ENCODE peak calls at places on chromosomes 11 and 22, in seven cellular contexts. Z, A, E, J, N, I and S are unnamed samples.

GRCh38 chr11:62974848-62975522 is 9.8 kb downstream of the SLC22A6 start:
- DNase-seq in N (no peak), J (no peak), A (no peak), E (no peak), Z (no peak), I (peak), S (peak)

GRCh38 chr11:69442807-69443137 is 38.7 kb upstream of the LINC01488 start:
- DNase-seq in Z (peak), I (peak), J (no peak), A (no peak), N (peak), E (no peak), S (peak)

GRCh38 chr11:41189711-41190477 is 269.6 kb downstream of the LRRC4C start:
- DNase-seq in E (no peak), J (no peak), I (no peak), Z (no peak), A (no peak), N (no peak), S (no peak)

GRCh38 chr22:35961480-35961902 is 67.1 kb downstream of the RBFOX2 start:
- DNase-seq in I (peak), Z (no peak), E (no peak), N (peak), J (peak), A (no peak), S (peak)

GRCh38 chr11:95794086-95794485 is 3.8 kb downstream of the CEP57 start:
- DNase-seq in N (peak), J (no peak), A (no peak), Z (no peak), E (no peak), I (no peak), S (no peak)

GRCh38 chr11:9982127-9982795 is 311.8 kb downstream of the SBF2 start:
- DNase-seq in J (no peak), A (no peak), E (no peak), N (no peak), Z (no peak), I (no peak), S (no peak)

GRCh38 chr11:123111465-123111864 is 49.5 kb upstream of the HSPA8 start:
- DNase-seq in I (peak), A (no peak), J (no peak), Z (no peak), N (peak), E (peak), S (no peak)

GRCh38 chr11:64879226-64879900 is 942 bp upstream of the EHD1 start:
- DNase-seq in Z (peak), N (no peak), J (no peak), A (no peak), E (no peak), I (no peak), S (peak)

GRCh38 chr11:206516-207212 is 535 bp downstream of the BET1L start:
- DNase-seq in I (peak), Z (peak), J (peak), N (no peak), A (no peak), E (no peak), S (peak)

GRCh38 chr22:30047364-30047738 is 32.9 kb upstream of the HORMAD2 start:
- DNase-seq in Z (no peak), E (peak), A (no peak), I (peak), J (no peak), N (peak), S (no peak)

GRCh38 chr11:86070435-86071056 is 1.7 kb upstream of the PICALM start:
- DNase-seq in J (no peak), N (no peak), I (no peak), E (no peak), A (no peak), Z (no peak), S (no peak)

GRCh38 chr22:41512421-41513194 is 31.7 kb downstream of the POLR3H start:
- DNase-seq in J (no peak), N (peak), Z (peak), E (no peak), A (no peak), I (peak), S (peak)

GRCh38 chr22:23857606-23858483 is at the start of gene SLC2A11:
- DNase-seq in J (peak), Z (peak), N (peak), E (peak), A (peak), I (peak), S (peak)

GRCh38 chr11:12556788-12557384 is 117.3 kb upstream of the TEAD1 start:
- DNase-seq in Z (peak), J (peak), A (no peak), E (no peak), N (peak), I (peak), S (peak)

GRCh38 chr11:64844330-64845124 is at the start of gene CDC42BPG:
- DNase-seq in Z (no peak), A (peak), E (peak), N (peak), I (peak), J (no peak), S (peak)

GRCh38 chr22:32649515-32650200 is 151.8 kb upstream of the TIMP3 start:
- DNase-seq in J (peak), Z (peak), A (no peak), I (no peak), N (peak), E (no peak), S (no peak)

GRCh38 chr11:35045219-35045819 is 93.7 kb upstream of the CD44 start:
- DNase-seq in I (no peak), N (no peak), E (peak), J (no peak), A (peak), Z (no peak), S (no peak)

GRCh38 chr11:35046606-35047005 is 92.4 kb upstream of the CD44 start:
- DNase-seq in E (no peak), Z (no peak), N (no peak), A (no peak), I (no peak), J (no peak), S (no peak)

GRCh38 chr11:35043933-35044332 is 95.0 kb upstream of the CD44 start:
- DNase-seq in N (no peak), J (no peak), Z (no peak), I (no peak), E (no peak), A (no peak), S (peak)

GRCh38 chr11:35049906-35050531 is 89.0 kb upstream of the CD44 start:
- DNase-seq in A (no peak), J (no peak), I (no peak), N (no peak), E (no peak), Z (no peak), S (no peak)

DNA sequence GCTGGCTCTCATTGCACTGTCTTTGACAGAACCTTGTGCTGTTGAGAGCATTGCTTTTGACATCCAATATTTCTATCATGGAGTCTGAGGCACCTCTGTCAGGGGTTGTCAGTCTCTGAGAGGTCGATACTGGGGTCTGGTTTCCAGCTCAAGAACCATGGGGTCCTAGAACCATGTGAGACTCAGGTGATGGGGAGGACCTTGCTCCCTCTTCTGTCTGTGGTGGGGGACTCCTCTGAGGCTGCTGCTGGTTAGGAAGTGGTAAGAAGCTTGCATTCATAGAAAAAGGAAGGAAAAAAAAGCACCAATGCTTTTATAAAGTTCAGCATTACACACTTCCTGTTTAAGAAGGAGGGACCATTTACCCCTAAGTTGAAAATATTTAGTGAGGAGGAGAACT is 91.8 kb upstream of the CD44 start:
- DNase-seq in E (peak), Z (no peak), J (no peak), N (no peak), I (no peak), A (peak), S (no peak)
- H3K27ac ChIP-seq in E (peak), Z (no peak), J (no peak), N (no peak), I (no peak), A (peak), S (no peak)

DNA sequence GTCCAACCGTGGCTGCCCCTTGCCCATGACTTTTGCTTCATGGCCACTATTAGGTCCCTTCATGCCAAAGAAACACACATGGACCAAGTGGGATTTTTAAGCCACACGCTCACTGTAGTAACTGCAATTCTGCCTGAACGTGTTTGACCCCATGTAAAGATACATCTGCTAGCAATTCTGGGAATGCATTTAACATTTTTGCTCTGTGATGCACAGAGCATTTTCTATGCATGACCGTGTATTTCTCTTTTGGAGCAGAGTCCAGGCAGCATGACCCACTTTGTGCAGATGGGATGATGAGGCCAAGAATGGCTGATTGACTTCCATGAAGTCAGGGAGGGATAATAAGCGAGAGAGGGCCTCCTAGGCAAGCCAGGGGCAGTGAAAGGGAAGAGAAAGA is 108.5 kb downstream of the TP53I11 start:
- DNase-seq in I (no peak), N (peak), J (no peak), A (no peak), E (no peak), Z (no peak), S (no peak)
- H3K27ac ChIP-seq in I (no peak), N (peak), J (no peak), A (no peak), E (no peak), Z (no peak), S (no peak)

DNA sequence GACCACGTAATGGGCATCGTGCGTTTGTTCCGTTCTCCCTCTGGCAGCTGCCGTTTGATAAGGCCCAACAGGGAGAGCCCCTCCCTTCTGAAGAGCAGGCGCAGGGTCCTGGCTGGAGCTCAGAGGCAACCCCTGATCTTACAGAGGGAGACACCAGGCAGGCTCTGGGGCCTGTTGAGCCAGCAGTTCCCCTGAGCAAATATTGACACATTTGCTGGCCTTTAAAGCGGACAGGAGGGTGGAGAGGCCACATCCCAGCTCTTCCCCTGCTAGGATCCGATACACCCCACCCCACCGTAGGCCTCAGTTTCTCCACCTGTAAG is 11.8 kb upstream of the C1QTNF6 start:
- DNase-seq in E (no peak), J (no peak), I (peak), A (no peak), Z (no peak), N (no peak), S (no peak)
- H3K27ac ChIP-seq in E (peak), J (peak), I (no peak), A (peak), Z (peak), N (peak), S (peak)

DNA sequence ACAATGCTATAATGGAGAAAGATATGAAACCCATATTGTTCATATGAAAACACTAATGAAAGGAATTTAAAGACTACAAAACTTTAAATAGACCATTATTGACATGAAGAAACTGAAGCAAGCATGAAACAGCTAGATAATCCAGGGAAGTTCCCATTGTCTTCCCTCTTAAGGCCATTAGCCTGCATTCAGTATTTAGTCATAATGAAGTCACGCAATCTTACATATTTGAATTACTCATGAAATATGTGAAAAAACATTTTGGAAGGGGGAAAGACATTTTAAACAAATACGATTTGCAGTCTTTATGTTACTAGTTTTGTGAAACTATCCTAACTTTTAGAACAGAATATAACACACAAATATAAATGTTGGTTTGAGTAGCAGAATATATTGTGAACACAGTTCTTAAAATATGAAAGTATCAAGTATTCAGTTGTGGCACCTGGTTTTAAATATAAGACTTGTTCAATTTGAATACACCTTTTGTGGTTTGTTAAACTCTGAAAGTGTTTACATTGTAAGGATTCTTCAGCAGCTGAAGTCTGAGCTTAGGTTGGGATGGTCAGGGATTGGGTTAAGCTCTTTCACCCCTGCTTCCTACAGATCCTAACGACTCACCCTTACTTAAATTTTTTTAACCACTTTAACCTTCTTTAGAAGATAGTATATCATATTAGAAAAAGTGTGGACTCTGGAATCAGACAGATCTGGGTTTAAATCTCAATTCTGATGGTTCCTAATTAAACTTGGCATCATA is 500.3 kb upstream of the TENM4 start:
- DNase-seq in N (peak), I (no peak), E (no peak), A (no peak), J (no peak), Z (no peak), S (no peak)
- H3K27ac ChIP-seq in N (peak), I (no peak), E (no peak), A (no peak), J (no peak), Z (no peak), S (no peak)

DNA sequence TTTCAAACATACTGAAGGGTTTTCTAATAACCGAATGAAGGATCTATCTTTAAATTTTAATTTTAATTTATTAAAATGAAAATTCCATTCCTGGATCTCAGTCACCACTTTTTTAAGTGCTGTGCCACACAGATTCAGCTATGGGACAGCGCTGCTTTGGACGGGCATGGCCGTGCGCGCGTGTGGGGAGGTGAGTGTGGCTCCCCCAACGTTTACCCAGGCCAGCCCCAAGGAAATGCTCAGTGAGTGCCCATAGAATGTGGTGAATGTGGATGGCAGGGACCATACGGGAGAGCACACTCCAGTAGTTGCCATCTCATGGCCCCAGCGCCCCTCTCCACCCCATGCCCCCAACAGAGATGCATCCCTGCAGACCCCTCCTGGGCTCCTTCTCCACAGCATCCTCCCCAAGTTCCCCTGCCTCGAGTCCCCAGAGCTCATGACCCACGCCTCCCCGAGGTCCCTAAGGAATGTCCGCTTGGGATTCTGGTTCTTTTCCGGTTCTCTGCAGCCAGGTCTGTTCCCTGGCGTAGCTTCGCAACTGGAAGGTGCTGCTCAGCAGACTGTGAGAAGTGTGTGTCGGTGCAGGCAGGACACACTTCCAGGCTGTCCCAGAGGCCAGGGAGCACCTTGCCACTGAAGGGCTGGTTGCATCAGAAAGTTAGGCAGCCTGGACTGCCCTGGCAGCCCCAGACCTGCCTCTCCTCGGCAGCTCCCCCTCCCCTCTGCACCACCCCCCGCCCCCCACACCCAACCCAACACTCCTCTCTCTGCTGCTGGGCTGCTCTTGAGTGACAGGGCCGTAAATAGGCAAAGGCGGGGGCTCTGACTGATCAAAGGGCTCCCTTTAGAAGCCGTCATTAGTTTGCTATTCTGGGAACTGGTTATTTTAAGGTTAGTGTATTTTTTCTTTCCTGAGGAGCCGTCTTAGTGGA is 88.3 kb upstream of the KCNQ1OT1 start:
- DNase-seq in I (peak), J (peak), A (no peak), Z (no peak), N (no peak), E (no peak), S (peak)
- H3K27ac ChIP-seq in I (no peak), J (no peak), A (no peak), Z (no peak), N (no peak), E (no peak), S (no peak)

DNA sequence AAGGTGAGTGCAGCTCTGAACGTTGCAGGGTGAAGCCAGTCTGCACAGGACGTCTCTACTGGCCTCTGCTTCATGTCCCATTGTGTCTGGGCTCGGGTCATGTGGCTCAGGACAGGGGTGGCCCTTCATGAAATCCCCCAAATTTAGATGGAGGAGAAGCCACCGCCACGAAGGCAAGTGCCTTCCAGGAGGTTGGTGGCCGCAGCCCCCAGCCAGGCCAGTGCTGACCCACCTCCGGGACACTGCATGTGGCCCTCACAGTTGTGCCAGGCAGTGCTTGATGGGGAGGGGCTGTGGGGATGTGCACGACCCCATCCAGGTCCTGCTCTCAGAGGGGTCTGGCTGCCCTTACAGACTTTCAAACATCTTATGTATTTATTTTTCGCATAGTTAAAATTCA is 1311.1 kb downstream of the BRD1 start:
- DNase-seq in A (no peak), N (no peak), Z (no peak), I (no peak), E (no peak), J (no peak), S (no peak)
- H3K27ac ChIP-seq in A (no peak), N (no peak), Z (no peak), I (no peak), E (no peak), J (no peak), S (no peak)

GRCh38 chr22:40175571-40176105 is 2.1 kb upstream of the TNRC6B start:
- DNase-seq in Z (no peak), J (no peak), I (no peak), N (no peak), E (no peak), A (no peak), S (no peak)
- H3K27ac ChIP-seq in Z (no peak), J (peak), I (no peak), N (no peak), E (peak), A (no peak), S (peak)

GRCh38 chr22:25939384-25939783 is 197.4 kb downstream of the MYO18B start:
- DNase-seq in A (no peak), E (no peak), J (no peak), N (no peak), I (no peak), Z (no peak), S (no peak)

GRCh38 chr22:25942126-25942988 is 200.4 kb downstream of the MYO18B start:
- DNase-seq in Z (no peak), J (no peak), I (no peak), N (no peak), E (no peak), A (no peak), S (no peak)

GRCh38 chr22:25942989-25943411 is 201.0 kb downstream of the MYO18B start:
- DNase-seq in N (no peak), I (no peak), Z (no peak), J (no peak), A (no peak), E (no peak), S (no peak)

GRCh38 chr22:25941365-25941960 is 199.5 kb downstream of the MYO18B start:
- DNase-seq in Z (no peak), N (no peak), J (no peak), E (no peak), I (no peak), A (no peak), S (no peak)

GRCh38 chr22:25940479-25940878 is 198.5 kb downstream of the MYO18B start:
- DNase-seq in J (no peak), E (no peak), N (no peak), I (no peak), Z (no peak), A (no peak), S (no peak)
- H3K27ac ChIP-seq in J (no peak), E (no peak), N (no peak), I (no peak), Z (no peak), A (no peak), S (no peak)

GRCh38 chr22:47128216-47129215 is 366.1 kb downstream of the TBC1D22A start:
- DNase-seq in N (no peak), A (no peak), I (no peak), E (no peak), J (no peak), Z (peak), S (no peak)

GRCh38 chr22:47131611-47132427 is 369.4 kb downstream of the TBC1D22A start:
- DNase-seq in E (no peak), Z (no peak), N (no peak), I (no peak), A (no peak), J (no peak), S (no peak)

GRCh38 chr22:47130883-47131610 is 368.6 kb downstream of the TBC1D22A start:
- DNase-seq in J (no peak), Z (no peak), E (no peak), A (no peak), I (no peak), N (no peak), S (no peak)

GRCh38 chr22:47127441-47127871 is 365.0 kb downstream of the TBC1D22A start:
- DNase-seq in A (no peak), J (no peak), Z (peak), N (no peak), E (no peak), I (no peak), S (no peak)

GRCh38 chr22:47129902-47130301 is 367.5 kb downstream of the TBC1D22A start:
- DNase-seq in E (no peak), J (no peak), N (no peak), A (no peak), Z (peak), I (no peak), S (no peak)
- H3K27ac ChIP-seq in E (no peak), J (no peak), N (no peak), A (no peak), Z (no peak), I (no peak), S (no peak)